ENCODE peak calls at places on chromosomes 13 and 19, in nine cellular contexts. O is fibroblast of pulmonary artery; F is CD4-positive, alpha-beta memory T cell; D is mesenchymal stem cell; N is BJ; G is Caco-2; V is CD8-positive, alpha-beta T cell; C is cardiac fibroblast; T is tibial nerve. K is an unnamed sample.

GRCh38 chr13:94333131-94333820 is 146.2 kb downstream of the DCT start:
- DNase-seq in V (no peak), O (no peak), C (no peak), F (no peak), D (peak), N (no peak), T (no peak), G (no peak), K (no peak)

GRCh38 chr19:12035220-12036172 is at the start of gene ZNF433:
- DNase-seq in F (peak), C (peak), V (peak), O (peak), T (peak), D (peak), G (peak), N (peak), K (no peak)

GRCh38 chr13:113582841-113583631 is 1.5 kb upstream of the TFDP1 start:
- DNase-seq in C (no peak), G (peak), D (no peak), T (no peak), F (no peak), O (no peak), V (peak), N (no peak), K (no peak)

GRCh38 chr13:102443234-102443633 is 41.4 kb upstream of the FGF14 start:
- DNase-seq in D (no peak), T (no peak), G (no peak), C (no peak), V (no peak), F (no peak), O (no peak), N (no peak), K (no peak)

GRCh38 chr19:10655457-10656312 is 1.5 kb downstream of the ILF3 start:
- DNase-seq in N (no peak), T (no peak), V (no peak), O (peak), G (no peak), F (no peak), C (peak), D (peak), K (no peak)

GRCh38 chr19:40594657-40595077 is 6.5 kb upstream of the LTBP4 start:
- DNase-seq in N (no peak), D (peak), G (no peak), O (no peak), F (no peak), C (peak), V (no peak), T (no peak), K (no peak)

GRCh38 chr19:23381114-23381513 is 14.2 kb downstream of the ZNF91 start:
- DNase-seq in T (no peak), C (no peak), N (no peak), O (no peak), D (no peak), V (no peak), F (no peak), G (no peak), K (no peak)

GRCh38 chr13:44044544-44045178 is 165.0 kb downstream of the LACC1 start:
- DNase-seq in O (no peak), T (no peak), V (no peak), G (no peak), F (no peak), C (no peak), D (peak), N (no peak), K (no peak)

GRCh38 chr19:48258350-48258749 is 2.6 kb upstream of the CARD8 start:
- DNase-seq in G (no peak), C (peak), O (peak), F (no peak), V (peak), T (no peak), D (peak), N (no peak), K (no peak)

GRCh38 chr13:112769615-112770014 is 79.8 kb downstream of the ATP11A start:
- DNase-seq in G (no peak), C (no peak), T (no peak), V (no peak), D (no peak), O (no peak), N (no peak), F (no peak), K (no peak)

GRCh38 chr19:58474997-58475713 is 997 bp upstream of the ZNF446 start:
- DNase-seq in D (no peak), O (no peak), F (no peak), G (no peak), V (no peak), C (no peak), T (no peak), N (no peak), K (no peak)

GRCh38 chr13:18978447-18978846 is 203.2 kb downstream of the TUBA3C start:
- DNase-seq in T (no peak), N (no peak), G (no peak), O (no peak), C (no peak), F (no peak), V (no peak), D (no peak), K (no peak)

GRCh38 chr13:98529171-98529570 is 47.7 kb downstream of the STK24 start:
- DNase-seq in N (no peak), O (no peak), V (no peak), C (no peak), G (no peak), F (no peak), D (no peak), T (no peak), K (no peak)
- H3K4me3 ChIP-seq in N (no peak), O (no peak), V (no peak), C (no peak), G (no peak), F (no peak), D (no peak), T (no peak), K (no peak)

DNA sequence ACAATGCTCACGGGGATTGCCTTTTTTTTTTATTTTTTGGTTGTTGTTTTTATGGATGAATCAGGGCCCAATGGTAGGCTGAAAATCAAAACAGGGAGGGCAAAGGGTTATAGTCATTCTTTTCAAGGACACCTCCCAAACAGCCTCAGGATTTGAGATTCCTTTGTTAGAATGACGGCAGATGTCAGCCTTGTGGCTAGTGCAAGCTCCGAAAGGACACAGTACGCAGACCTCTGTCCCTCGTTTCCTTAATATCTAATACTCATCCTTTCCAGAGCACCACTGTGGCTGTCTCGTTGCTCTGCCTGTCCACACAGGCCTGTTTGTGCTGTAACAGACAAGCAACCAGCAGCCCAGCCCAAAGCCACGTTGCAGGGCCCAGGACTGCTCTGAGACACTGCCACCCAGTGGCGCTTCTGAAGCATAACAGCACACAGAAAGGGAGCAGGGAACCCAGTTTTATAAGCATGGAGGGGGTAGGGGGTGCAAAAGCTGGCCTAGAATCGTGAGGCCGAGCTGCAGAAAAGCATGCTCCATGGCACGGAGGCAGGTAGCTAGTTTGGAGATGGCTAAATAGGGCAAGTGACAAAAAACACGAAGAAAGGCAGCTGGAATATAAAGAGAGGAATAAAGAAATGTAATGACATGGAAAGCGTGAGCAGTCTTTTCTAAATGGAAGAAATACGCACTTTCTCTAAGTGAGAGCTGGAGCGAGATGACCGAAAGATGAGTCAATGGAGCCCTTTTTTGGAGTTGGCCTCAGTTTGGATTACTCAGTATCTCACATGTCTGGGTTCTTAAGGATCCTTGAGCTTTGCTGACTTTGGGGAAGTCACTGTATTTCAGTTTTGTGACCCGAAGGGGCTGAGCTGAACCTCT is 40.7 kb upstream of the MEDAG start:
- DNase-seq in D (peak), F (peak), T (peak), O (peak), G (peak), N (peak), V (peak), C (peak), K (peak)
- H3K4me3 ChIP-seq in D (no peak), F (no peak), T (no peak), O (no peak), G (no peak), N (no peak), V (no peak), C (no peak), K (no peak)

GRCh38 chr19:41997851-41998229 is 3.8 kb upstream of the ATP1A3 start:
- DNase-seq in D (no peak), N (no peak), V (no peak), C (no peak), O (no peak), G (no peak), F (no peak), T (no peak), K (peak)
- H3K4me3 ChIP-seq in D (no peak), N (no peak), V (no peak), C (no peak), O (no peak), G (no peak), F (no peak), T (no peak), K (peak)

DNA sequence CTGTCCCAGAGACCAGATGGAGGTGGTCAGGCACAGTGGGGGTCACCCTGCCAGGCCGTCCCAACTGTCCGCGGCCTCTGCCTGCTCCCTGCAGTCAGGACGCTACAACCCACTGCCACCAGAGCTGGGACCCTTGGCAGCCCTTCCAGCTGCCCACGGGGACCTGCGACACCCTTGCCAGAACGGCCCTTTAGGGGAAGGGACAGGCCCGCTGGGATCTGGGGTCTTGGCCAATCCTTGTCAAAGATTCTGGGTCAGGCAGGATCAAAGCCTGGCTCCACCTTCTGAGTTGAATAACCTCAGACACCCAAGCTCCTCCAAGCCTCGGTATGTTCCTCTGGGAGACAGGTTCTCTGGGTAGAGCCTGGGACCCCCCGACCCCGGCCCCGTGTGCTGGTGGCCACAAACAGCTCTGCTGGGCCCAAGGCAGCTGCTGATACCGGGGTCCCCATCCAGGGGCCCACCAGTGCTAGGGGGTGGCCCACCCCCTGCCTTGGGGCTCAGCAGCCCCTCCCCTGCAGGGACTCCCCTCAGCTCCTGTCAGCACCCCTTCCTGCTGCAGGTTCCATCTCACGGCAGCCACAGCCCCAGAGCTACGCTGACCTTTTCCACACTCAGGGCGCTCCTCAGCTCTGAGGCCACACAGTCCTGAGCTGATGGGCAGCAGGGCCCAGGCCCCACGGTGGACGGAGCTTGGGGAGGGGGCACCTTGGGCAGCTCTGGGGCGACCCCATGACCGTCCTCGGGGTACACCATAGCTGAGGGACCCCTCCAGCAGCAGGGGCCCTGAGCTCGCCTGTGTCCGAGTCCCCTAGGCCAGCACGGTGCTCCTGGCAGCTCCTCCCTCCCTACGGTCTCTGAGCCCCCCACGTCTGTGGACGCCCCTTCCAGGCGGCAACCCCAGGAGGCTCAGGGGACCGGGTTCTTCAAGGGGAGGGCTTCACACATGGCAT is 18.4 kb downstream of the SBNO2 start:
- DNase-seq in N (no peak), O (peak), F (no peak), G (no peak), V (no peak), D (no peak), T (no peak), C (peak), K (no peak)
- H3K4me3 ChIP-seq in N (no peak), O (peak), F (no peak), G (no peak), V (no peak), D (no peak), T (peak), C (no peak), K (no peak)